ENCODE peak calls at places on chromosome 15, in five cellular contexts. X, R, Q, G and D are unnamed samples.

GRCh38 chr15:36601497-36601932 is 22.1 kb downstream of the CDIN1 start:
- DNase-seq in X (peak), R (no peak), Q (peak), G (no peak), D (no peak)

GRCh38 chr15:44033894-44034293 is 161.2 kb downstream of the FRMD5 start:
- DNase-seq in X (no peak), R (no peak), Q (no peak), G (peak), D (peak)

GRCh38 chr15:89378699-89379422 is 44.2 kb upstream of the POLG start:
- DNase-seq in X (no peak), R (no peak), Q (no peak), G (no peak), D (no peak)

GRCh38 chr15:51051776-51052175 is 42.9 kb downstream of the TNFAIP8L3 start:
- DNase-seq in X (no peak), R (no peak), Q (no peak), G (no peak), D (peak)

GRCh38 chr15:70430029-70430428 is 332.3 kb upstream of the TLE3 start:
- DNase-seq in X (no peak), R (no peak), Q (peak), G (no peak), D (no peak)

GRCh38 chr15:72197045-72197459 is 535 bp downstream of the GRAMD2A start:
- DNase-seq in X (no peak), R (no peak), Q (no peak), G (no peak), D (peak)

GRCh38 chr15:61075741-61076140 is 153.4 kb downstream of the RORA start:
- DNase-seq in X (no peak), R (no peak), Q (no peak), G (peak), D (no peak)

GRCh38 chr15:93089855-93090305 is 869 bp upstream of the RGMA start:
- DNase-seq in X (no peak), R (no peak), Q (no peak), G (no peak), D (no peak)

GRCh38 chr15:35003928-35004327 is 15.8 kb upstream of the ZNF770 start:
- DNase-seq in X (no peak), R (no peak), Q (no peak), G (no peak), D (no peak)

GRCh38 chr15:95018888-95019545 is 787.7 kb downstream of the MCTP2 start:
- DNase-seq in X (no peak), R (no peak), Q (peak), G (peak), D (no peak)

GRCh38 chr15:90765489-90765888 is 48.3 kb downstream of the BLM start:
- DNase-seq in X (no peak), R (no peak), Q (no peak), G (no peak), D (no peak)

GRCh38 chr15:90762109-90762508 is 45.0 kb downstream of the BLM start:
- DNase-seq in X (peak), R (no peak), Q (peak), G (peak), D (no peak)

GRCh38 chr15:90763700-90764099 is 46.6 kb downstream of the BLM start:
- DNase-seq in X (no peak), R (no peak), Q (no peak), G (no peak), D (no peak)

GRCh38 chr15:90760661-90761232 is 43.6 kb downstream of the BLM start:
- DNase-seq in X (no peak), R (no peak), Q (no peak), G (peak), D (no peak)

GRCh38 chr15:90761629-90762028 is 44.5 kb downstream of the BLM start:
- DNase-seq in X (no peak), R (no peak), Q (no peak), G (no peak), D (no peak)
- H3K27ac ChIP-seq in X (peak), R (no peak), Q (peak), G (no peak), D (no peak)

GRCh38 chr15:83457149-83457548 is 10.0 kb downstream of the SH3GL3 start:
- DNase-seq in X (no peak), R (no peak), Q (no peak), G (no peak), D (no peak)
- H3K27ac ChIP-seq in X (no peak), R (no peak), Q (no peak), G (no peak), D (no peak)

GRCh38 chr15:100997442-100997841 is 78.3 kb downstream of the LRRK1 start:
- DNase-seq in X (no peak), R (no peak), Q (peak), G (no peak), D (no peak)

GRCh38 chr15:101000271-101000681 is 81.1 kb downstream of the LRRK1 start:
- DNase-seq in X (peak), R (no peak), Q (no peak), G (peak), D (no peak)

GRCh38 chr15:100999369-100999768 is 80.2 kb downstream of the LRRK1 start:
- DNase-seq in X (peak), R (no peak), Q (no peak), G (no peak), D (no peak)

GRCh38 chr15:101001056-101001455 is 81.9 kb downstream of the LRRK1 start:
- DNase-seq in X (no peak), R (no peak), Q (no peak), G (no peak), D (no peak)

DNA sequence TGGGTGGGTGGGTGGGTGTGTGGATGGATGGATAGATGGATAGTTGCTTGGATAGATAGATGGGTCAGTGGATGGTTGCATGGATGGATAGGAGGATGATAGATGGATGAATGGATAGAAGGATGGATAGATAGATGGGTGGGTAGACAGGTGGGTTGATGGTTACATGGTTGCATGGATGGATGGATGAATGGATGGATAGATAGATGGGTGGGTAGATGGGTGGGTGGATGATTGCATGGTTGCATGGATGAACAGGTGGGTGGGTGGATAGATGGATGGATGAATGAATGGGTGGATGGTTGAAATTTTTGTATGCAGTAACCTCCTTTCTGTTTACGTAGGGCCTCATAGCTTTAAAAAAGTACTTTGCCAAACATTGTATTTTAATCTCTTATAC is 79.5 kb downstream of the LRRK1 start:
- DNase-seq in X (no peak), R (no peak), Q (no peak), G (no peak), D (no peak)
- H3K27ac ChIP-seq in X (no peak), R (no peak), Q (no peak), G (no peak), D (no peak)

GRCh38 chr15:84960391-84961113 is 21.1 kb upstream of the PDE8A start:
- DNase-seq in X (no peak), R (no peak), Q (peak), G (peak), D (no peak)
- H3K27ac ChIP-seq in X (no peak), R (no peak), Q (peak), G (no peak), D (no peak)